ENCODE peak calls at places on chromosomes 7 and 10, in five cellular contexts. Z is activated CD8-positive, alpha-beta memory T cell treated with anti-CD3 and anti-CD28 coated beads, Interleukin-2, amount 50 U/mL, for 4 hours; W is choroid plexus epithelial cell; G is IMR-90; K is H9. Q is an unnamed sample.

GRCh38 chr7:55109384-55110167 is 90.8 kb downstream of the EGFR start:
- DNase-seq in W (peak; percentile 77), Z (no peak), K (no peak), G (peak; percentile 68), Q (no peak)

GRCh38 chr7:48140001-48140681 is 31.1 kb upstream of the ABCA13 start:
- DNase-seq in W (peak; percentile 74), Z (no peak), G (no peak), K (no peak), Q (no peak)

GRCh38 chr10:18214692-18215563 is 74.7 kb downstream of the CACNB2 start:
- DNase-seq in Z (no peak), K (peak; percentile 41), G (peak; percentile 73), W (peak; percentile 87), Q (peak; percentile 61)

GRCh38 chr7:1535100-1535458 is 4.6 kb downstream of the MAFK start:
- DNase-seq in G (no peak), W (no peak), Z (no peak), K (no peak), Q (no peak)

GRCh38 chr7:66330961-66331360 is 125.8 kb downstream of the TPST1 start:
- DNase-seq in G (peak; percentile 52), W (peak; percentile 33), Z (no peak), K (no peak), Q (no peak)

GRCh38 chr7:131546583-131547111 is 9.8 kb downstream of the PODXL start:
- DNase-seq in K (peak; percentile 95), G (no peak), W (no peak), Z (peak; percentile 35), Q (peak; percentile 90)

GRCh38 chr10:3639546-3639945 is 145.5 kb downstream of the KLF6 start:
- DNase-seq in W (no peak), K (no peak), Z (no peak), G (no peak), Q (no peak)

GRCh38 chr10:11684717-11685645 is 57.2 kb upstream of the ECHDC3 start:
- DNase-seq in K (peak; percentile 51), G (peak; percentile 86), Z (peak; percentile 60), W (peak; percentile 68), Q (no peak)

GRCh38 chr10:89327803-89328441 is at the start of gene IFIT3:
- DNase-seq in W (peak; percentile 98), K (no peak), G (peak; percentile 96), Z (no peak), Q (no peak)

GRCh38 chr7:101985646-101986199 is 168.3 kb downstream of the CUX1 start:
- DNase-seq in W (no peak), K (peak; percentile 47), Z (no peak), G (no peak), Q (no peak)

GRCh38 chr7:29386196-29386765 is 177.4 kb upstream of the PRR15 start:
- DNase-seq in W (no peak), K (no peak), Z (no peak), G (no peak), Q (no peak)

GRCh38 chr10:83545901-83546391 is 593.4 kb upstream of the GHITM start:
- DNase-seq in W (no peak), G (no peak), Z (no peak), K (no peak), Q (no peak)

GRCh38 chr10:23657677-23658076 is 218.8 kb downstream of the OTUD1 start:
- DNase-seq in K (no peak), G (no peak), W (no peak), Z (no peak), Q (no peak)